ENCODE peak calls at places on chromosomes 12 and 14, in four cellular contexts. V is fibroblast of lung, C is A549, P is tibial artery. O is an unnamed sample.

GRCh38 chr12:53456654-53457366 is 4.9 kb downstream of the PCBP2 start:
- DNase-seq in V (no peak), C (no peak), P (no peak), O (no peak)

GRCh38 chr12:110872100-110872499 is 25.3 kb downstream of the CCDC63 start:
- DNase-seq in V (no peak), C (no peak), P (no peak), O (no peak)

GRCh38 chr12:44544018-44544417 is 332.1 kb downstream of the NELL2 start:
- DNase-seq in V (no peak), C (no peak), P (no peak), O (no peak)

GRCh38 chr12:49950310-49951251 is at the start of gene AQP2:
- DNase-seq in V (no peak), C (no peak), P (no peak), O (no peak)

GRCh38 chr12:121860257-121860656 is 1.6 kb upstream of the HPD start:
- DNase-seq in V (no peak), C (no peak), P (no peak), O (no peak)

GRCh38 chr12:82754856-82755255 is 68.2 kb downstream of the TMTC2 start:
- DNase-seq in V (no peak), C (no peak), P (no peak), O (no peak)

GRCh38 chr12:52228931-52229330 is 4.1 kb upstream of the KRT7 start:
- DNase-seq in V (no peak), C (no peak), P (peak; percentile 46), O (no peak)

GRCh38 chr14:74015965-74016364 is 3.1 kb downstream of the ENTPD5 start:
- DNase-seq in V (no peak), C (no peak), P (no peak), O (no peak)

GRCh38 chr14:31360919-31361662 is 59.3 kb downstream of the HEATR5A start:
- DNase-seq in V (peak; percentile 68), C (peak; percentile 4), P (no peak), O (peak; percentile 64)

GRCh38 chr12:113138826-113139225 is 3.3 kb upstream of the RASAL1 start:
- DNase-seq in V (no peak), C (no peak), P (no peak), O (no peak)

GRCh38 chr12:114166360-114166759 is 200.2 kb upstream of the RBM19 start:
- DNase-seq in V (peak; percentile 10), C (peak; percentile 49), P (no peak), O (peak; percentile 12)

GRCh38 chr12:104485651-104486341 is 29.0 kb downstream of the CHST11 start:
- DNase-seq in V (no peak), C (no peak), P (no peak), O (no peak)

GRCh38 chr14:69685716-69686115 is 74.3 kb downstream of the SUSD6 start:
- DNase-seq in V (peak; percentile 77), C (no peak), P (peak; percentile 77), O (peak; percentile 55)

GRCh38 chr14:105316563-105316941 is 2.0 kb downstream of the PACS2 start:
- DNase-seq in V (no peak), C (no peak), P (no peak), O (no peak)

GRCh38 chr14:61517861-61518802 is 177.2 kb upstream of the HIF1A start:
- DNase-seq in V (no peak), C (no peak), P (no peak), O (no peak)

GRCh38 chr14:98244162-98244948 is 1027.6 kb downstream of the BCL11B start:
- DNase-seq in V (no peak), C (no peak), P (no peak), O (no peak)

GRCh38 chr12:108729612-108730336 is 1.5 kb downstream of the CORO1C start:
- DNase-seq in V (peak; percentile 85), C (no peak), P (no peak), O (peak; percentile 54)

GRCh38 chr12:97616936-97617335 is 154.3 kb downstream of the RMST start:
- DNase-seq in V (no peak), C (no peak), P (no peak), O (no peak)

GRCh38 chr14:81974543-81974942 is 440.9 kb upstream of the SEL1L start:
- DNase-seq in V (no peak), C (no peak), P (no peak), O (no peak)

GRCh38 chr12:95218852-95219171 is 1.2 kb downstream of the VEZT start:
- DNase-seq in V (no peak), C (peak; percentile 51), P (no peak), O (no peak)

GRCh38 chr12:46332260-46332659 is 40.3 kb downstream of the SLC38A2 start:
- DNase-seq in V (peak; percentile 69), C (peak; percentile 25), P (no peak), O (no peak)

GRCh38 chr14:22837750-22838538 is 1.6 kb downstream of the MMP14 start:
- DNase-seq in V (peak; percentile 56), C (no peak), P (peak; percentile 94), O (peak; percentile 69)

GRCh38 chr12:126994599-126994998 is 1272.4 kb upstream of the TMEM132C start:
- DNase-seq in V (no peak), C (no peak), P (no peak), O (no peak)

GRCh38 chr12:130835011-130835410 is 4.0 kb downstream of the STX2 start:
- DNase-seq in V (no peak), C (no peak), P (no peak), O (no peak)

GRCh38 chr12:130838284-130838950 is 633 bp downstream of the STX2 start:
- DNase-seq in V (peak; percentile 15), C (peak; percentile 37), P (no peak), O (peak; percentile 19)

GRCh38 chr12:130838951-130839769 is at the start of gene STX2:
- DNase-seq in V (peak; percentile 70), C (peak; percentile 86), P (peak; percentile 92), O (peak; percentile 91)

GRCh38 chr12:130835436-130835835 is 3.6 kb downstream of the STX2 start:
- DNase-seq in V (no peak), C (no peak), P (no peak), O (no peak)

GRCh38 chr12:130839770-130840355 is 813 bp upstream of the STX2 start:
- DNase-seq in V (no peak), C (no peak), P (no peak), O (no peak)
- TF ChIP-seq CTCF in V (no peak), C (no peak), P (no peak), O (no peak)

GRCh38 chr14:59358105-59358504 is 107.1 kb downstream of the GPR135 start:
- DNase-seq in V (peak; percentile 92), C (peak; percentile 73), P (peak; percentile 73), O (peak; percentile 84)
- H3K27ac ChIP-seq in V (peak overlapping the region; percentile 24), C (peak overlapping the region; percentile 63), P (peak overlapping the region; percentile 27), O (peak overlapping the region; percentile 85)

DNA sequence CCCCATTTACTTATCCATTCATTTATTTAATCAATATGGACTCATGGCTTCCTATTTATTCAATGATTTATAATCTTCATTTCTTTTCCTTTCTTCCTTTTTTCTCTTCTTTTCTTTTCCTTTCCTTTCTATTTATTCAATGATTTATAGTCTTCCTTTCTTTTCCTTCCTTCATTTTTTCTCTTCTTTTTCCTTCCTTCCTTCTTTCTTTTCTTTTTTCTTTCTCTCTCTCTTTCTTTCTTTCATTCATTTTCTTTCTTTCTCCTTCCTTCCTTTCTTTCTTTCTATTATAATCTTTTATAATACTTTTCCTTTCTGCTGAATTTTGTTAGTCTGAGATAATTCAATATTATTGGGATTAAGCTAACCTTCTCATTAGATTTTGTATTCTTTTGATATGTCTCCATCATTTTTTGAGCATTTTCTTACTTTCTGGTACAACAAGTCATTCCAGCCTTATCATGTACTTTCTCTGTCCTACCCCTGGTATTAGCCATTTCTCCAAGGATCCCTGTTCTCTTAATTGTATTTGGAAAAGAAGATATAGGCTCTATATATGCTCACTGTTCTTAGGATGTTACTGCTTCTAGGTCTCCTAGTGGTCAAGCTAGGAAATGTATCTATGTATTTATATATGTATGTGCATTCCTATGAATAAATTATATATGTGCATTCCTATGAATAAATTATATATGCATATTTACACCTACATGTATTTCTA is 12.1 kb downstream of the LACRT start:
- DNase-seq in V (no peak), C (peak; percentile 16), P (no peak), O (peak; percentile 30)
- TF ChIP-seq CTCF in V (peak; percentile 32), C (no peak), P (peak; percentile 7), O (peak; percentile 5)

DNA sequence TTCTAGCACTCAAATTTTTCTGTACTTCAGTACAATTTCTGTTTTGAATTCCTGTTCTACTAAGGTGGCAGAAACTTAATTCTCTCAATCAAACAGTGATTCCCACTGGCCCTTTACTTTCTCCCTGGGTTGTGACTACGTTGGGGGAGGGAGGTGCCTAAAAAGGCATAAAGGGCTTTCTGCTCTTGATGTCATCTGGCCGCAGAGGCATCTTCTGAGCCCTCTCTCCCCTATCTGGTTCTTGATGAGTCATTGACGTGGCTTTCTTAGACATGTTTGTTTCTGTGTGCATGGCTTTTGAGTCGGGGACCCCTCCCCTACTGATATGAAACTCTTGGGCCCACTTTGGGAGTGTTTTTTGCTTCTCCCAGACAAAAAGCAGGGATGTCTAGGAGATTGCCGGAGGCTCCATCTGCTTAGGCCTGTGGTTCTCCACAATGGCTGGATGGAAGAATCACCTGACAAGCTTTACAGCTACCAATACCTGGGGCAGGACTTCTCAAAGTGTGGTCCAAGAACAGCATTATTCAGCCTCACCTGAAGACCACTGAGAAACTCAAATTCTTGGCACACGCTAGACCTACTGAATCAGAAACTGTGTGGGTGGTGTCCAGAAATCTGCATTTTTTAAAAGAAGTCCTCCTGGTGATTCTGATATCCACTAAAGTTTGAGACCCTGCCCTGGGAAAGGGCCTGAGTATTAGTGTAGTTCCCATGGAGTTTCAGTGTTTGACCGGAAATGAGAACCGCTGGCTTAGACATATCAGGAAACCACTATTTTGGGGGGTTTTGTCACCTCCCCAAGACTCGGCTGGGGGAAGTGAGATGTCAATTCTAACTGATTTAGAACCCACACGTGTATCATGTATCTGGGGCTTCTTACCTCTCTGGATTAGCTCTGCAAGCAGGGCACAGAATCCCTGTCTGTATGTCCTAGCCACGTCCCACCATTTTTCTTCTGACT is 395.7 kb upstream of the PDE3A start:
- DNase-seq in V (peak; percentile 58), C (no peak), P (no peak), O (no peak)
- H3K27ac ChIP-seq in V (no peak overlapping the region), C (peak overlapping the region; percentile 72), P (peak overlapping the region; percentile 72), O (no peak overlapping the region)

GRCh38 chr14:80844872-80845271 is 96.7 kb downstream of the CEP128 start:
- DNase-seq in V (no peak), C (no peak), P (no peak), O (no peak)

GRCh38 chr14:80839743-80840142 is 101.8 kb downstream of the CEP128 start:
- DNase-seq in V (no peak), C (no peak), P (no peak), O (no peak)
- TF ChIP-seq CTCF in V (no peak), C (no peak), P (no peak), O (no peak)

DNA sequence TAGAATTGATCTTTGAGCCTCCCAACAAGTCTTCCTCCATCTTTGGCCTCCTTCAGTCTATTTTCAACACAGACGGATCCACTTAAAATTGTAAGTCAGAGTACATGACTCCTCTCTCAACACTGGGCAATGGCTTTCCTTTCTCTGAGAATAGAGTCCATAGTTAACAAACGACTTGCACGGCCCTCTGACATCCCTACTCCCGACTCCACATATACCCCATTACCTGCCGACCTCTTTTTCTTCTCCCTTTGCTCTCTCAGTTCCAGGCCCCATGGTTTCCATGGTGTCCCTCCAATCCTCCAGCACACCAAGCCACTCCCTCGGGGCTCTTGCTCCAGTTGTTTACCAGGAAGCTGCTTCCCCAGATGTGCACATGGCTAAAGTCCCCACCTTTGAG is 84.7 kb downstream of the DNAI7 start:
- DNase-seq in V (no peak), C (no peak), P (no peak), O (no peak)
- H3K27ac ChIP-seq in V (no peak overlapping the region), C (no peak overlapping the region), P (no peak overlapping the region), O (no peak overlapping the region)

O was measured in RWPE1.